ENCODE peak calls at places on chromosomes 7 and 10, in seven cellular contexts. One of them, this sample, is unnamed.

GRCh38 chr10:19843487-19843886 is 27.3 kb downstream of the PLXDC2 start:
- DNase-seq in activated T-helper 1 cell treated with Interleukin-2 at 50 U/mL for 16 hours: no peak
- DNase-seq in NCI-H1105 treated with DMSO at 0.1 percent for 48 hours: no peak
- DNase-seq in GM23248: peak
- DNase-seq in fibroblast of mammary gland: peak
- DNase-seq in astrocyte of the hippocampus: peak
- DNase-seq in NCI-H446: no peak
- DNase-seq in this sample: no peak

GRCh38 chr7:139855498-139856270 is 26.6 kb downstream of the TBXAS1 start:
- DNase-seq in activated T-helper 1 cell treated with Interleukin-2 at 50 U/mL for 16 hours: no peak
- DNase-seq in NCI-H1105 treated with DMSO at 0.1 percent for 48 hours: no peak
- DNase-seq in GM23248: no peak
- DNase-seq in fibroblast of mammary gland: no peak
- DNase-seq in astrocyte of the hippocampus: no peak
- DNase-seq in NCI-H446: no peak
- DNase-seq in this sample: peak

GRCh38 chr10:124321433-124322072 is 97.2 kb downstream of the OAT start:
- DNase-seq in activated T-helper 1 cell treated with Interleukin-2 at 50 U/mL for 16 hours: no peak
- DNase-seq in NCI-H1105 treated with DMSO at 0.1 percent for 48 hours: no peak
- DNase-seq in GM23248: no peak
- DNase-seq in fibroblast of mammary gland: no peak
- DNase-seq in astrocyte of the hippocampus: no peak
- DNase-seq in NCI-H446: no peak
- DNase-seq in this sample: no peak

GRCh38 chr10:123555616-123556015 is 110.5 kb upstream of the GPR26 start:
- DNase-seq in activated T-helper 1 cell treated with Interleukin-2 at 50 U/mL for 16 hours: no peak
- DNase-seq in NCI-H1105 treated with DMSO at 0.1 percent for 48 hours: no peak
- DNase-seq in GM23248: no peak
- DNase-seq in fibroblast of mammary gland: no peak
- DNase-seq in astrocyte of the hippocampus: no peak
- DNase-seq in NCI-H446: no peak
- DNase-seq in this sample: no peak

GRCh38 chr10:120897343-120897742 is 46.2 kb downstream of the WDR11 start:
- DNase-seq in activated T-helper 1 cell treated with Interleukin-2 at 50 U/mL for 16 hours: no peak
- DNase-seq in NCI-H1105 treated with DMSO at 0.1 percent for 48 hours: no peak
- DNase-seq in GM23248: no peak
- DNase-seq in fibroblast of mammary gland: no peak
- DNase-seq in astrocyte of the hippocampus: no peak
- DNase-seq in NCI-H446: no peak
- DNase-seq in this sample: no peak

GRCh38 chr10:113369185-113369785 is 183.6 kb upstream of the HABP2 start:
- DNase-seq in activated T-helper 1 cell treated with Interleukin-2 at 50 U/mL for 16 hours: no peak
- DNase-seq in NCI-H1105 treated with DMSO at 0.1 percent for 48 hours: no peak
- DNase-seq in GM23248: no peak
- DNase-seq in fibroblast of mammary gland: no peak
- DNase-seq in astrocyte of the hippocampus: no peak
- DNase-seq in NCI-H446: no peak
- DNase-seq in this sample: no peak

GRCh38 chr7:38932509-38933168 is 23.6 kb upstream of the VPS41 start:
- DNase-seq in activated T-helper 1 cell treated with Interleukin-2 at 50 U/mL for 16 hours: no peak
- DNase-seq in NCI-H1105 treated with DMSO at 0.1 percent for 48 hours: peak
- DNase-seq in GM23248: peak
- DNase-seq in fibroblast of mammary gland: peak
- DNase-seq in astrocyte of the hippocampus: peak
- DNase-seq in NCI-H446: peak
- DNase-seq in this sample: no peak

GRCh38 chr10:118166951-118167350 is 120.2 kb upstream of the RAB11FIP2 start:
- DNase-seq in activated T-helper 1 cell treated with Interleukin-2 at 50 U/mL for 16 hours: no peak
- DNase-seq in NCI-H1105 treated with DMSO at 0.1 percent for 48 hours: no peak
- DNase-seq in GM23248: peak
- DNase-seq in fibroblast of mammary gland: peak
- DNase-seq in astrocyte of the hippocampus: peak
- DNase-seq in NCI-H446: no peak
- DNase-seq in this sample: no peak

GRCh38 chr10:82394122-82394521 is 519.1 kb downstream of the NRG3 start:
- DNase-seq in activated T-helper 1 cell treated with Interleukin-2 at 50 U/mL for 16 hours: no peak
- DNase-seq in NCI-H1105 treated with DMSO at 0.1 percent for 48 hours: peak
- DNase-seq in GM23248: no peak
- DNase-seq in fibroblast of mammary gland: no peak
- DNase-seq in astrocyte of the hippocampus: peak
- DNase-seq in NCI-H446: peak
- DNase-seq in this sample: no peak

GRCh38 chr10:124561206-124561605 is 99.6 kb downstream of the LHPP start:
- DNase-seq in activated T-helper 1 cell treated with Interleukin-2 at 50 U/mL for 16 hours: no peak
- DNase-seq in NCI-H1105 treated with DMSO at 0.1 percent for 48 hours: no peak
- DNase-seq in GM23248: no peak
- DNase-seq in fibroblast of mammary gland: no peak
- DNase-seq in astrocyte of the hippocampus: no peak
- DNase-seq in NCI-H446: no peak
- DNase-seq in this sample: no peak

GRCh38 chr10:5284311-5285057 is 80.3 kb upstream of the UCN3 start:
- DNase-seq in activated T-helper 1 cell treated with Interleukin-2 at 50 U/mL for 16 hours: no peak
- DNase-seq in NCI-H1105 treated with DMSO at 0.1 percent for 48 hours: no peak
- DNase-seq in GM23248: peak
- DNase-seq in fibroblast of mammary gland: peak
- DNase-seq in astrocyte of the hippocampus: no peak
- DNase-seq in NCI-H446: no peak
- DNase-seq in this sample: no peak

GRCh38 chr10:127977368-127978009 is 70.6 kb downstream of the PTPRE start:
- DNase-seq in activated T-helper 1 cell treated with Interleukin-2 at 50 U/mL for 16 hours: no peak
- DNase-seq in NCI-H1105 treated with DMSO at 0.1 percent for 48 hours: no peak
- DNase-seq in GM23248: peak
- DNase-seq in fibroblast of mammary gland: peak
- DNase-seq in astrocyte of the hippocampus: peak
- DNase-seq in NCI-H446: no peak
- DNase-seq in this sample: peak

GRCh38 chr7:124532166-124532565 is 233.4 kb downstream of the GPR37 start:
- DNase-seq in activated T-helper 1 cell treated with Interleukin-2 at 50 U/mL for 16 hours: no peak
- DNase-seq in NCI-H1105 treated with DMSO at 0.1 percent for 48 hours: no peak
- DNase-seq in GM23248: no peak
- DNase-seq in fibroblast of mammary gland: no peak
- DNase-seq in astrocyte of the hippocampus: no peak
- DNase-seq in NCI-H446: no peak
- DNase-seq in this sample: no peak

GRCh38 chr10:8055420-8056349 is 1.2 kb downstream of the GATA3 start:
- DNase-seq in activated T-helper 1 cell treated with Interleukin-2 at 50 U/mL for 16 hours: no peak
- DNase-seq in NCI-H1105 treated with DMSO at 0.1 percent for 48 hours: no peak
- DNase-seq in GM23248: no peak
- DNase-seq in fibroblast of mammary gland: no peak
- DNase-seq in astrocyte of the hippocampus: no peak
- DNase-seq in NCI-H446: no peak
- DNase-seq in this sample: no peak

GRCh38 chr7:154769527-154769926 is 233.4 kb downstream of the PAXIP1 start:
- DNase-seq in activated T-helper 1 cell treated with Interleukin-2 at 50 U/mL for 16 hours: no peak
- DNase-seq in NCI-H1105 treated with DMSO at 0.1 percent for 48 hours: no peak
- DNase-seq in GM23248: no peak
- DNase-seq in fibroblast of mammary gland: no peak
- DNase-seq in astrocyte of the hippocampus: no peak
- DNase-seq in NCI-H446: no peak
- DNase-seq in this sample: no peak

GRCh38 chr10:79475119-79475653 is 29.8 kb upstream of the ZCCHC24 start:
- DNase-seq in activated T-helper 1 cell treated with Interleukin-2 at 50 U/mL for 16 hours: no peak
- DNase-seq in NCI-H1105 treated with DMSO at 0.1 percent for 48 hours: no peak
- DNase-seq in GM23248: no peak
- DNase-seq in fibroblast of mammary gland: no peak
- DNase-seq in astrocyte of the hippocampus: no peak
- DNase-seq in NCI-H446: no peak
- DNase-seq in this sample: no peak

GRCh38 chr7:126801738-126802137 is 451.0 kb downstream of the GRM8 start:
- DNase-seq in activated T-helper 1 cell treated with Interleukin-2 at 50 U/mL for 16 hours: no peak
- DNase-seq in NCI-H1105 treated with DMSO at 0.1 percent for 48 hours: no peak
- DNase-seq in GM23248: no peak
- DNase-seq in fibroblast of mammary gland: no peak
- DNase-seq in astrocyte of the hippocampus: no peak
- DNase-seq in NCI-H446: no peak
- DNase-seq in this sample: no peak

GRCh38 chr10:69730251-69731156 is 71.2 kb upstream of the COL13A1 start:
- DNase-seq in activated T-helper 1 cell treated with Interleukin-2 at 50 U/mL for 16 hours: no peak
- DNase-seq in NCI-H1105 treated with DMSO at 0.1 percent for 48 hours: no peak
- DNase-seq in GM23248: peak
- DNase-seq in fibroblast of mammary gland: peak
- DNase-seq in astrocyte of the hippocampus: no peak
- DNase-seq in NCI-H446: no peak
- DNase-seq in this sample: no peak

GRCh38 chr7:92020636-92021035 is 80.0 kb downstream of the AKAP9 start:
- DNase-seq in activated T-helper 1 cell treated with Interleukin-2 at 50 U/mL for 16 hours: no peak
- DNase-seq in NCI-H1105 treated with DMSO at 0.1 percent for 48 hours: no peak
- DNase-seq in GM23248: peak
- DNase-seq in fibroblast of mammary gland: peak
- DNase-seq in astrocyte of the hippocampus: peak
- DNase-seq in NCI-H446: no peak
- DNase-seq in this sample: no peak

GRCh38 chr10:119942973-119943372 is 50.4 kb downstream of the SEC23IP start:
- DNase-seq in activated T-helper 1 cell treated with Interleukin-2 at 50 U/mL for 16 hours: no peak
- DNase-seq in NCI-H1105 treated with DMSO at 0.1 percent for 48 hours: no peak
- DNase-seq in GM23248: peak
- DNase-seq in fibroblast of mammary gland: peak
- DNase-seq in astrocyte of the hippocampus: no peak
- DNase-seq in NCI-H446: no peak
- DNase-seq in this sample: no peak

GRCh38 chr7:48246073-48246472 is 74.8 kb downstream of the ABCA13 start:
- DNase-seq in activated T-helper 1 cell treated with Interleukin-2 at 50 U/mL for 16 hours: no peak
- DNase-seq in NCI-H1105 treated with DMSO at 0.1 percent for 48 hours: no peak
- DNase-seq in GM23248: no peak
- DNase-seq in fibroblast of mammary gland: no peak
- DNase-seq in astrocyte of the hippocampus: peak
- DNase-seq in NCI-H446: no peak
- DNase-seq in this sample: peak

GRCh38 chr7:254337-255037 is 35.5 kb upstream of the FOXL3 start:
- DNase-seq in activated T-helper 1 cell treated with Interleukin-2 at 50 U/mL for 16 hours: no peak
- DNase-seq in NCI-H1105 treated with DMSO at 0.1 percent for 48 hours: no peak
- DNase-seq in GM23248: no peak
- DNase-seq in fibroblast of mammary gland: no peak
- DNase-seq in astrocyte of the hippocampus: no peak
- DNase-seq in NCI-H446: no peak
- DNase-seq in this sample: no peak

GRCh38 chr10:104824378-104825006 is 183.4 kb downstream of the SORCS3 start:
- DNase-seq in activated T-helper 1 cell treated with Interleukin-2 at 50 U/mL for 16 hours: no peak
- DNase-seq in NCI-H1105 treated with DMSO at 0.1 percent for 48 hours: no peak
- DNase-seq in GM23248: peak
- DNase-seq in fibroblast of mammary gland: peak
- DNase-seq in astrocyte of the hippocampus: peak
- DNase-seq in NCI-H446: no peak
- DNase-seq in this sample: no peak

GRCh38 chr10:131080571-131080970 is 230.9 kb downstream of the TCERG1L start:
- DNase-seq in activated T-helper 1 cell treated with Interleukin-2 at 50 U/mL for 16 hours: no peak
- DNase-seq in NCI-H1105 treated with DMSO at 0.1 percent for 48 hours: no peak
- DNase-seq in GM23248: no peak
- DNase-seq in fibroblast of mammary gland: no peak
- DNase-seq in astrocyte of the hippocampus: no peak
- DNase-seq in NCI-H446: no peak
- DNase-seq in this sample: no peak

GRCh38 chr10:66746246-66746645 is 179.6 kb upstream of the LRRTM3 start:
- DNase-seq in activated T-helper 1 cell treated with Interleukin-2 at 50 U/mL for 16 hours: no peak
- DNase-seq in NCI-H1105 treated with DMSO at 0.1 percent for 48 hours: no peak
- DNase-seq in GM23248: no peak
- DNase-seq in fibroblast of mammary gland: no peak
- DNase-seq in astrocyte of the hippocampus: peak
- DNase-seq in NCI-H446: no peak
- DNase-seq in this sample: no peak

GRCh38 chr10:48604039-48604407 is 850 bp downstream of the ARHGAP22 start:
- DNase-seq in activated T-helper 1 cell treated with Interleukin-2 at 50 U/mL for 16 hours: no peak
- DNase-seq in NCI-H1105 treated with DMSO at 0.1 percent for 48 hours: no peak
- DNase-seq in GM23248: peak
- DNase-seq in fibroblast of mammary gland: no peak
- DNase-seq in astrocyte of the hippocampus: no peak
- DNase-seq in NCI-H446: no peak
- DNase-seq in this sample: no peak

GRCh38 chr10:6013413-6014192 is 36.3 kb upstream of the IL15RA start:
- DNase-seq in activated T-helper 1 cell treated with Interleukin-2 at 50 U/mL for 16 hours: no peak
- DNase-seq in NCI-H1105 treated with DMSO at 0.1 percent for 48 hours: no peak
- DNase-seq in GM23248: no peak
- DNase-seq in fibroblast of mammary gland: no peak
- DNase-seq in astrocyte of the hippocampus: no peak
- DNase-seq in NCI-H446: no peak
- DNase-seq in this sample: no peak